ENCODE peak calls at places on chromosomes 12 and 14, in seven cellular contexts. X, E, F, P, I, W and G are unnamed samples.

GRCh38 chr14:75428230-75429104 is 645 bp downstream of the JDP2 start:
- DNase-seq in X (no peak), E (peak; percentile 58), F (peak; percentile 44), P (no peak), I (peak; percentile 31), W (peak; percentile 45), G (no peak)

GRCh38 chr12:16076553-16076952 is 165.4 kb downstream of the DERA start:
- DNase-seq in X (no peak), E (no peak), F (peak; percentile 39), P (peak; percentile 80), I (no peak), W (peak; percentile 55), G (no peak)

GRCh38 chr12:288687-289086 is 26.1 kb upstream of the SLC6A13 start:
- DNase-seq in X (no peak), E (no peak), F (peak; percentile 55), P (no peak), I (no peak), W (no peak), G (no peak)

GRCh38 chr12:124847675-124848074 is 16.0 kb downstream of the SCARB1 start:
- DNase-seq in X (no peak), E (no peak), F (peak; percentile 80), P (no peak), I (no peak), W (no peak), G (no peak)

GRCh38 chr12:4894019-4894418 is 15.7 kb upstream of the KCNA1 start:
- DNase-seq in X (no peak), E (no peak), F (no peak), P (no peak), I (no peak), W (no peak), G (no peak)

GRCh38 chr14:81529391-81529790 is 4.3 kb downstream of the SEL1L start:
- DNase-seq in X (no peak), E (no peak), F (peak; percentile 61), P (no peak), I (no peak), W (peak; percentile 60), G (no peak)

GRCh38 chr12:50353404-50353803 is 43.0 kb downstream of the FAM186A start:
- DNase-seq in X (no peak), E (no peak), F (no peak), P (no peak), I (no peak), W (no peak), G (no peak)

GRCh38 chr12:121805171-121805687 is 1.4 kb downstream of the SETD1B start:
- DNase-seq in X (no peak), E (no peak), F (peak; percentile 39), P (peak; percentile 45), I (no peak), W (peak; percentile 53), G (no peak)

GRCh38 chr12:66196806-66197205 is 7.8 kb downstream of the IRAK3 start:
- DNase-seq in X (no peak), E (no peak), F (peak; percentile 72), P (peak; percentile 46), I (no peak), W (peak; percentile 74), G (no peak)

GRCh38 chr12:13337786-13338185 is 141.3 kb downstream of the EMP1 start:
- DNase-seq in X (no peak), E (no peak), F (no peak), P (no peak), I (no peak), W (no peak), G (no peak)

GRCh38 chr12:77003961-77004360 is 61.4 kb downstream of the E2F7 start:
- DNase-seq in X (no peak), E (no peak), F (no peak), P (no peak), I (no peak), W (no peak), G (no peak)

GRCh38 chr12:117152793-117153775 is 37.2 kb downstream of the FBXO21 start:
- DNase-seq in X (no peak), E (no peak), F (no peak), P (no peak), I (no peak), W (no peak), G (no peak)

GRCh38 chr12:28497889-28498411 is 307.7 kb downstream of the CCDC91 start:
- DNase-seq in X (no peak), E (no peak), F (peak; percentile 21), P (peak; percentile 50), I (no peak), W (no peak), G (no peak)

GRCh38 chr12:53930591-53931255 is 7.9 kb upstream of the HOXC13 start:
- DNase-seq in X (no peak), E (no peak), F (no peak), P (no peak), I (no peak), W (no peak), G (no peak)

GRCh38 chr12:49883065-49883464 is 20.6 kb downstream of the FAIM2 start:
- DNase-seq in X (no peak), E (no peak), F (no peak), P (no peak), I (no peak), W (no peak), G (no peak)

GRCh38 chr12:6828671-6829531 is 694 bp downstream of the P3H3 start:
- DNase-seq in X (no peak), E (no peak), F (peak; percentile 60), P (peak; percentile 72), I (peak; percentile 51), W (peak; percentile 57), G (peak; percentile 58)

GRCh38 chr12:16300222-16300621 is 22.7 kb upstream of the SLC15A5 start:
- DNase-seq in X (no peak), E (no peak), F (peak; percentile 66), P (no peak), I (no peak), W (no peak), G (no peak)

GRCh38 chr12:52074006-52074405 is 4.2 kb downstream of the ATG101 start:
- DNase-seq in X (no peak), E (no peak), F (peak; percentile 73), P (no peak), I (no peak), W (no peak), G (no peak)

GRCh38 chr14:64193821-64194220 is 100.3 kb downstream of the ESR2 start:
- DNase-seq in X (no peak), E (no peak), F (no peak), P (no peak), I (no peak), W (no peak), G (no peak)

GRCh38 chr14:56501909-56502530 is 77.6 kb upstream of the TMEM260 start:
- DNase-seq in X (no peak), E (no peak), F (no peak), P (no peak), I (no peak), W (no peak), G (no peak)

GRCh38 chr14:77574446-77575125 is 41.9 kb downstream of the SPTLC2 start:
- DNase-seq in X (no peak), E (no peak), F (no peak), P (no peak), I (no peak), W (no peak), G (no peak)

DNA sequence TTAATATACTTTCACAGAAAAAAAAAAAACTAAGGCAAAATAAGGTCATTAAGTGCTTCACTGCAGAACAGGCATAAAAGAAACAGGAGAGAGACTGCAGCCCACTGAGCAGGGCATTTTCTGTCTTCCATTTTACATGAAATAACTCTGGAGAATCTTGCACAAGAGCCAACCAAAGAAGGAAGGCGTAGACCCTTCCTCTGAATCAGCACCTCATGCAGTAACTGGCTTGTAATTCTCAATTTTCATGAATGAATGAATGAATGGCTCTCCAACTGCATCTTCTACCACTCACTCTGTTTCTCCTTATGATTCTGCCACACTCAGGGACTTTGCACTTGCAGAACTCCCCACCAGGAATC is 102.0 kb upstream of the PPM1H start:
- DNase-seq in X (no peak), E (no peak), F (no peak), P (no peak), I (no peak), W (no peak), G (no peak)
- H3K9me3 ChIP-seq in X (no peaks in the 10 kb centered on the region), E (no peaks in the 10 kb centered on the region), F (no peaks in the 10 kb centered on the region), P (no peaks in the 10 kb centered on the region), I (no peaks in the 10 kb centered on the region), W (no peaks in the 10 kb centered on the region), G (no peaks in the 10 kb centered on the region)

GRCh38 chr14:50697659-50698290 is 29.7 kb upstream of the SAV1 start:
- DNase-seq in X (no peak), E (no peak), F (no peak), P (no peak), I (no peak), W (no peak), G (no peak)
- H3K9me3 ChIP-seq in X (no peaks in the 10 kb centered on the region), E (no peaks in the 10 kb centered on the region), F (no peaks in the 10 kb centered on the region), P (no peaks in the 10 kb centered on the region), I (no peaks in the 10 kb centered on the region), W (peaks cover 4% of the 10 kb centered on the region), G (no peaks in the 10 kb centered on the region)

DNA sequence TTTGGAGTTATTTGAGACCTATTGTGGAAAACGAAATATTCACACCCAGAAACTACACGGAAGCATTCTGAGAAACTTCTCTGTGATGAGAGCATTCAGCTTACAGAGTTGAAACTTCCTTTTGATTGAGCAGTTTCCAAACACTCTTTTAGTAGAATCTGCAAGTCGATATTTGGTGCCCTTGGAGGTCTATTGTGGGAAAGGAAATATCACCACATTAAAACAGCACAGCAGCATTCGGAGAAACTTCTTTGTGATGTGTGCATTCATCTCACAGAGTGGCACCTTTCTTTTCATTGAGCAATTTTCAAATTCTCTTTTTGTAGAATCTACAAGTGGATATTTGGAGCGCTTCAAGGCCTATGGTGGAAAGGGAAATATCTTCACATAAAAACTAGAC is 595.7 kb upstream of the ALG10B start:
- DNase-seq in X (no peak), E (no peak), F (no peak), P (no peak), I (no peak), W (no peak), G (no peak)
- H3K9me3 ChIP-seq in X (no peaks in the 10 kb centered on the region), E (no peaks in the 10 kb centered on the region), F (no peaks in the 10 kb centered on the region), P (peaks cover 24% of the 10 kb centered on the region), I (no peaks in the 10 kb centered on the region), W (peaks cover 15% of the 10 kb centered on the region), G (no peaks in the 10 kb centered on the region)

DNA sequence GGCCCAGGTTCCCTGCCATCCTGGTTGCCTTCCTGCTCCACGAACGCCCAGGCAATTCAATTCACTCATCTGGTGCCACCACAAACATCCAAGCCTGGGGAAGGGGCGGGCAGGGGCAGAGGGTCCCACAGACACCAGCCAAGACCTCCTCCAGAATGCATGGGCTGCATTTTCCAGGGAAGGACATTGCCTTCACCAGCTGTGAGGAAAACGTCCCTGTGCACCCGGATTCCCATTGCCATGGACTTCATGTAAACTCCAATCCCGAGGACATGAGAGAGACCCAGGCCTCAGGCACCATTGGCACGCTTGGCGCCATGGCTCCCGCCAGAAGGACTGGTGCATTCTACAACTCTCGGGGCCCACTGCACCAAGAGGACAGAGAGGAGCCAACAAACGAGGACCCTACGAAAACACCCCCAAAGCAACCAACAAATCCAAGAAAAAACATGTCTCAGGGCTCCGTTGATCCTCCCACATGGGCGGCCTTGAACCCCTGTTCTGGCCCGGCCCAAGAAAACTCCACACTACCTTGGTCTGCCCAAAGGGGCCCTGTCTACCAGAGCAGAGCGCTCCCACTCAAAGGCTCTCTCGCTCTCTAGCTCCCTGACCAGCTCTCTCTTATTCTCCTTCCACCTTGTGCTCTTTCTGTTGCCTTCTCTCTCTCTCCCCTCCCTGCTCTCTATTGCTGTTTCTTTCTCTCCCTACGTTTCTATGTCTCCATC is 183.9 kb downstream of the ALG10 start:
- DNase-seq in X (no peak), E (peak; percentile 3), F (no peak), P (no peak), I (no peak), W (no peak), G (no peak)
- H3K9me3 ChIP-seq in X (no peaks in the 10 kb centered on the region), E (no peaks in the 10 kb centered on the region), F (no peaks in the 10 kb centered on the region), P (peaks cover 3% of the 10 kb centered on the region), I (no peaks in the 10 kb centered on the region), W (no peaks in the 10 kb centered on the region), G (peaks cover 4% of the 10 kb centered on the region)